ENCODE peak calls at places on chromosome 16, in four cellular contexts. G is A673, A is aorta, K is RWPE1. S is an unnamed sample.

GRCh38 chr16:85002643-85003042 is 8.7 kb downstream of the ZDHHC7 start:
- DNase-seq in G (no peak), A (peak), K (no peak), S (no peak)

GRCh38 chr16:85372627-85373372 is 240.3 kb upstream of the GSE1 start:
- DNase-seq in G (peak), A (peak), K (peak), S (peak)

GRCh38 chr16:49756971-49757743 is 98.8 kb downstream of the ZNF423 start:
- DNase-seq in G (peak), A (no peak), K (peak), S (peak)

GRCh38 chr16:10835281-10835931 is 16.8 kb upstream of the TVP23A start:
- DNase-seq in G (no peak), A (peak), K (no peak), S (no peak)

GRCh38 chr16:72877374-72878028 is 170.4 kb downstream of the ZFHX3 start:
- DNase-seq in G (peak), A (no peak), K (peak), S (peak)

GRCh38 chr16:86665319-86665675 is 86.9 kb downstream of the FOXL1 start:
- DNase-seq in G (no peak), A (no peak), K (no peak), S (peak)

GRCh38 chr16:27195941-27196595 is 7.3 kb upstream of the KDM8 start:
- DNase-seq in G (no peak), A (peak), K (no peak), S (no peak)

GRCh38 chr16:2455081-2455845 is 4.6 kb upstream of the TEDC2 start:
- DNase-seq in G (no peak), A (no peak), K (no peak), S (no peak)

GRCh38 chr16:48381201-48381600 is 4.0 kb downstream of the SIAH1 start:
- DNase-seq in G (no peak), A (no peak), K (no peak), S (no peak)

GRCh38 chr16:49061315-49061714 is 220.3 kb downstream of the CBLN1 start:
- DNase-seq in G (no peak), A (no peak), K (no peak), S (no peak)

GRCh38 chr16:78551487-78552085 is 452.1 kb downstream of the WWOX start:
- DNase-seq in G (no peak), A (no peak), K (no peak), S (no peak)

GRCh38 chr16:9033125-9033830 is 58.2 kb upstream of the HAPSTR1 start:
- DNase-seq in G (peak), A (no peak), K (peak), S (peak)

GRCh38 chr16:82197540-82198240 is 27.7 kb upstream of the MPHOSPH6 start:
- DNase-seq in G (no peak), A (no peak), K (peak), S (no peak)

GRCh38 chr16:63617047-63617989 is 1504.5 kb downstream of the CDH11 start:
- DNase-seq in G (peak), A (peak), K (no peak), S (no peak)

GRCh38 chr16:2056681-2057407 is 9.1 kb downstream of the TSC2 start:
- DNase-seq in G (no peak), A (no peak), K (no peak), S (no peak)

GRCh38 chr16:25692734-25693508 is 1.2 kb downstream of the HS3ST4 start:
- DNase-seq in G (peak), A (no peak), K (no peak), S (no peak)

GRCh38 chr16:27318399-27319256 is 4.9 kb downstream of the IL4R start:
- DNase-seq in G (no peak), A (peak), K (peak), S (no peak)

GRCh38 chr16:13957197-13958078 is 37.5 kb downstream of the ERCC4 start:
- DNase-seq in G (peak), A (peak), K (peak), S (peak)

GRCh38 chr16:49727611-49728010 is 128.3 kb downstream of the ZNF423 start:
- DNase-seq in G (no peak), A (no peak), K (no peak), S (no peak)

GRCh38 chr16:88533381-88533831 is 36.8 kb upstream of the ZC3H18 start:
- DNase-seq in G (peak), A (no peak), K (peak), S (peak)

GRCh38 chr16:67104061-67104460 is 5.7 kb upstream of the PHAF1 start:
- DNase-seq in G (no peak), A (no peak), K (no peak), S (peak)

GRCh38 chr16:67504190-67505021 is 21.1 kb upstream of the AGRP start:
- DNase-seq in G (no peak), A (no peak), K (no peak), S (peak)

GRCh38 chr16:65767125-65767524 is 599.4 kb upstream of the CDH5 start:
- DNase-seq in G (no peak), A (no peak), K (no peak), S (no peak)

GRCh38 chr16:23835390-23836077 is at the start of gene PRKCB:
- DNase-seq in G (peak), A (peak), K (peak), S (peak)

GRCh38 chr16:88376053-88376834 is 6.5 kb upstream of the ZNF469 start:
- DNase-seq in G (no peak), A (peak), K (no peak), S (no peak)

GRCh38 chr16:927931-928330 is 42.9 kb downstream of the LMF1 start:
- DNase-seq in G (no peak), A (no peak), K (no peak), S (no peak)